ENCODE peak calls at places on chromosome 20, in nine cellular contexts. H, F, S, U, J, N, M, L and B are unnamed samples.

GRCh38 chr20:35708502-35708901 is 9.3 kb downstream of the ROMO1 start:
- DNase-seq in H (no peak), F (no peak), S (no peak), U (no peak), J (no peak), N (no peak), M (no peak), L (no peak), B (no peak)

GRCh38 chr20:43563429-43563828 is 4.6 kb downstream of the SGK2 start:
- DNase-seq in H (no peak), F (no peak), S (no peak), U (no peak), J (no peak), N (no peak), M (no peak), L (no peak), B (no peak)

GRCh38 chr20:42844751-42845150 is 345.0 kb downstream of the PTPRT start:
- DNase-seq in H (no peak), F (no peak), S (no peak), U (no peak), J (no peak), N (no peak), M (no peak), L (no peak), B (no peak)

GRCh38 chr20:34022154-34022842 is 28.6 kb downstream of the RALY start:
- DNase-seq in H (peak), F (no peak), S (no peak), U (no peak), J (no peak), N (no peak), M (no peak), L (no peak), B (no peak)

GRCh38 chr20:43448748-43449535 is 8.8 kb upstream of the SRSF6 start:
- DNase-seq in H (peak), F (peak), S (no peak), U (peak), J (no peak), N (no peak), M (peak), L (no peak), B (peak)

GRCh38 chr20:36717657-36718056 is 28.2 kb downstream of the NDRG3 start:
- DNase-seq in H (no peak), F (no peak), S (no peak), U (no peak), J (no peak), N (no peak), M (no peak), L (no peak), B (no peak)

GRCh38 chr20:24691901-24692351 is 222.5 kb downstream of the SYNDIG1 start:
- DNase-seq in H (no peak), F (peak), S (no peak), U (no peak), J (no peak), N (no peak), M (no peak), L (peak), B (no peak)

GRCh38 chr20:38153401-38153800 is 11.7 kb downstream of the TGM2 start:
- DNase-seq in H (no peak), F (no peak), S (no peak), U (no peak), J (no peak), N (no peak), M (no peak), L (no peak), B (no peak)

GRCh38 chr20:47521059-47521808 is 19.5 kb downstream of the NCOA3 start:
- DNase-seq in H (no peak), F (no peak), S (no peak), U (no peak), J (no peak), N (no peak), M (no peak), L (no peak), B (no peak)

GRCh38 chr20:53940883-53941546 is 129.4 kb downstream of the BCAS1 start:
- DNase-seq in H (peak), F (no peak), S (peak), U (peak), J (no peak), N (no peak), M (peak), L (no peak), B (no peak)

GRCh38 chr20:23086056-23086551 is at the start of gene CD93:
- DNase-seq in H (no peak), F (no peak), S (peak), U (peak), J (peak), N (peak), M (peak), L (peak), B (no peak)

GRCh38 chr20:57654363-57654997 is 34.3 kb upstream of the ZBP1 start:
- DNase-seq in H (peak), F (peak), S (peak), U (peak), J (peak), N (no peak), M (peak), L (peak), B (peak)

GRCh38 chr20:56715309-56715708 is 86.2 kb downstream of the TFAP2C start:
- DNase-seq in H (no peak), F (no peak), S (no peak), U (no peak), J (no peak), N (no peak), M (no peak), L (no peak), B (no peak)

GRCh38 chr20:35561268-35561667 is 19.4 kb downstream of the ERGIC3 start:
- DNase-seq in H (peak), F (no peak), S (no peak), U (peak), J (no peak), N (no peak), M (peak), L (no peak), B (peak)

GRCh38 chr20:48668451-48668946 is 159.3 kb downstream of the PREX1 start:
- DNase-seq in H (no peak), F (no peak), S (peak), U (no peak), J (no peak), N (no peak), M (no peak), L (no peak), B (no peak)

GRCh38 chr20:9087531-9088217 is 18.8 kb downstream of the PLCB4 start:
- DNase-seq in H (no peak), F (no peak), S (no peak), U (no peak), J (no peak), N (no peak), M (no peak), L (no peak), B (no peak)

GRCh38 chr20:61396262-61396848 is 144.3 kb downstream of the CDH4 start:
- DNase-seq in H (no peak), F (no peak), S (no peak), U (no peak), J (peak), N (peak), M (no peak), L (no peak), B (no peak)

GRCh38 chr20:37976862-37977261 is 56.4 kb downstream of the TTI1 start:
- DNase-seq in H (no peak), F (no peak), S (no peak), U (no peak), J (no peak), N (no peak), M (no peak), L (no peak), B (no peak)

GRCh38 chr20:52204136-52204535 is 12.6 kb upstream of the ZFP64 start:
- DNase-seq in H (no peak), F (no peak), S (no peak), U (no peak), J (no peak), N (no peak), M (no peak), L (no peak), B (no peak)

GRCh38 chr20:53580376-53581111 is 13.1 kb downstream of the ZNF217 start:
- DNase-seq in H (no peak), F (peak), S (no peak), U (no peak), J (no peak), N (no peak), M (no peak), L (peak), B (no peak)

GRCh38 chr20:11438412-11438811 is 479.3 kb upstream of the BTBD3 start:
- DNase-seq in H (no peak), F (no peak), S (no peak), U (no peak), J (no peak), N (no peak), M (no peak), L (no peak), B (no peak)

GRCh38 chr20:47353697-47354387 is 2.7 kb downstream of the ZMYND8 start:
- DNase-seq in H (no peak), F (no peak), S (no peak), U (no peak), J (peak), N (no peak), M (no peak), L (no peak), B (no peak)

GRCh38 chr20:1324598-1325172 is 4.3 kb downstream of the SDCBP2 start:
- DNase-seq in H (peak), F (no peak), S (no peak), U (peak), J (no peak), N (no peak), M (peak), L (no peak), B (peak)

GRCh38 chr20:45359069-45359405 is 3.9 kb upstream of the SYS1 start:
- DNase-seq in H (no peak), F (peak), S (no peak), U (no peak), J (peak), N (no peak), M (peak), L (peak), B (no peak)
- H3K27ac ChIP-seq in H (no peak), F (peak), S (peak), U (peak), J (peak), N (peak), M (peak), L (peak), B (no peak)

GRCh38 chr20:5402903-5403531 is 86.3 kb upstream of the PROKR2 start:
- DNase-seq in H (peak), F (no peak), S (no peak), U (peak), J (no peak), N (no peak), M (peak), L (no peak), B (no peak)
- TF ChIP-seq CTCF in H (peak), F (no peak), S (no peak), U (peak), J (peak), N (no peak), M (peak), L (no peak), B (no peak)

DNA sequence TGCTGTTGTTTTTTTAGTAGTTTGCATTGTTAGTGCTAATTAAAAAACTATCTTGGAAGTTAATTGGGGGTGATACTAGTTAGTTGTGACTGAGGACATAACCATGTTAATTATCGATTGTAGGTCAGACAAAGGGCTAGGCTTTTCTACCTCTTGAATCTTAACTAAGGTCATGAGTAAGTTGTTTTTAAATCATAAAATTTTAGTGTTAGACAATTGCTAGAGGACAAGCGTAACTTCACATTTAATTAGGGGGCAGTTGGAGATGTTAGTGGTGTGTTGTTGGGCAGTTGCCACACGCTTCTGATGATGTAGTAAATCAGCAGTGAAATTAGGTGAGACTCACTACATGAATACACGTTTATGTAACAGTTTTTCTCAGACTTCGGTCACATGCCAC is 619.1 kb upstream of the FLRT3 start:
- DNase-seq in H (no peak), F (no peak), S (no peak), U (no peak), J (no peak), N (no peak), M (no peak), L (no peak), B (no peak)
- H3K27ac ChIP-seq in H (peak), F (no peak), S (no peak), U (no peak), J (no peak), N (no peak), M (no peak), L (no peak), B (no peak)

DNA sequence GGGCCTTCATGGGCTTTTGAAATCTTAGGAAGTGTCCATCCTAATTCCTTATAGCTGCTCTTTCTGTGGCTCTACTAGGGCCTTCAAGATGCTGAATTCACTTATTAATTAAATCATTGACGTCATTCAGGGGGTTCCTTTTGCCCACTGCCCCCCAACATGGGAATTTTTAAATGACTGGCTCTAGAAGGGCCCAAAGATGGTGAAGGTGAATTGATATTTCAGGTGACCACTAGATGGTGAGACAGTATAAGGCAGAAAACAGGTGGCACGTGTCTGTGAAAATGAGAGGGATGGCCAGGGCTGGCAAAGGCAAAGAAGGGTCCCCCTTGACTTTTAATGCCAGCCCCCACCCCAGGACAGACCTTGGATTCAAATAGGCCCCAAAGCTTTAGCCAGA is 11.8 kb downstream of the GNAS start:
- DNase-seq in H (no peak), F (no peak), S (no peak), U (no peak), J (no peak), N (no peak), M (no peak), L (no peak), B (no peak)
- TF ChIP-seq CTCF in H (peak), F (no peak), S (no peak), U (peak), J (no peak), N (no peak), M (peak), L (no peak), B (peak)

GRCh38 chr20:44594730-44595129 is 12.4 kb downstream of the PKIG start:
- DNase-seq in H (peak), F (no peak), S (no peak), U (peak), J (no peak), N (no peak), M (peak), L (no peak), B (no peak)

GRCh38 chr20:44590980-44591778 is 8.8 kb downstream of the PKIG start:
- DNase-seq in H (no peak), F (no peak), S (no peak), U (no peak), J (no peak), N (no peak), M (no peak), L (no peak), B (no peak)

GRCh38 chr20:44596010-44596409 is 13.6 kb downstream of the PKIG start:
- DNase-seq in H (peak), F (no peak), S (no peak), U (no peak), J (no peak), N (no peak), M (no peak), L (no peak), B (no peak)

GRCh38 chr20:44592366-44592765 is 10.0 kb downstream of the PKIG start:
- DNase-seq in H (no peak), F (no peak), S (no peak), U (no peak), J (no peak), N (no peak), M (no peak), L (peak), B (no peak)

GRCh38 chr20:44593721-44594120 is 11.3 kb downstream of the PKIG start:
- DNase-seq in H (no peak), F (no peak), S (no peak), U (no peak), J (no peak), N (no peak), M (no peak), L (no peak), B (no peak)
- H3K27ac ChIP-seq in H (no peak), F (peak), S (no peak), U (no peak), J (peak), N (peak), M (no peak), L (peak), B (no peak)

GRCh38 chr20:41413169-41413568 is 46.6 kb upstream of the EMILIN3 start:
- DNase-seq in H (no peak), F (no peak), S (no peak), U (no peak), J (no peak), N (no peak), M (no peak), L (no peak), B (no peak)
- TF ChIP-seq CTCF in H (no peak), F (no peak), S (no peak), U (no peak), J (no peak), N (no peak), M (no peak), L (no peak), B (no peak)

DNA sequence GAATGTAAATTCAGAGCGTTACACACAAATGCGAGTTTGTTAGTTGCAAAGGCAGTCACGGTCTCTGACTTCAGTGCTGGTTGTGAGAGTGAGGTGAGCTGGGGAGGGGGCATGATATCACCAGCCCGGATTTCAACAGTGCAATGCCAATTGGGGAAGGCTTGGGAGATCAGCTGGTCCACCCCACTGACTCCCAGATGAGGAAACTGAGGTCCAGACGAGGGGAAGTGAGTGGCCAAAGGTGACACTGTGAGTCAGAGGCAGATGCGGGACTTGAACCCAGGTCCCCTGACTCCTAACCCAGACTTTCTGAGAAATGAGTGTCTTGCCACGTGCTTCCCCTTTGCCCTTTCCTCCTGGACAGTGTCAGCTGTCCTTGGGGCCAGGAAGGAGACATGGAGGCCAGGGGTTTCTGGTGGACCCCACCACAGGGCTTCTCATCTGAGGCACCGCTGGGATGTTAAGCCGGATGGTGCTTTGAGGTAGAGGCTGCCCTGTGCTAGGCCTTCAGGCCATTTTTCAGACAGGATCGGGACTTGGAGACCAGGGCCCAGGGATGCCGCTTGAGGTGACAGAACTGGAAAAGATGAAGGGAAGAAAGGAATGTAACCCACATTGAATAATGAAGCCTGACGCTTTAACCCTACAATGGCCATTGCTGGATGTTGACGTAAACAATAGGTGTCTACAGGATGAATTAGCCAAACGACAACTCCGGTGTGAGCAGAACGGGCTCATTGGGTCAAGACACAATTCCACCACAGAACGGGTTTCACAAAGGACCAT is 62.3 kb downstream of the CEBPB start:
- DNase-seq in H (no peak), F (no peak), S (no peak), U (no peak), J (peak), N (no peak), M (no peak), L (no peak), B (no peak)
- H3K27ac ChIP-seq in H (no peak), F (no peak), S (no peak), U (no peak), J (no peak), N (peak), M (peak), L (no peak), B (no peak)

DNA sequence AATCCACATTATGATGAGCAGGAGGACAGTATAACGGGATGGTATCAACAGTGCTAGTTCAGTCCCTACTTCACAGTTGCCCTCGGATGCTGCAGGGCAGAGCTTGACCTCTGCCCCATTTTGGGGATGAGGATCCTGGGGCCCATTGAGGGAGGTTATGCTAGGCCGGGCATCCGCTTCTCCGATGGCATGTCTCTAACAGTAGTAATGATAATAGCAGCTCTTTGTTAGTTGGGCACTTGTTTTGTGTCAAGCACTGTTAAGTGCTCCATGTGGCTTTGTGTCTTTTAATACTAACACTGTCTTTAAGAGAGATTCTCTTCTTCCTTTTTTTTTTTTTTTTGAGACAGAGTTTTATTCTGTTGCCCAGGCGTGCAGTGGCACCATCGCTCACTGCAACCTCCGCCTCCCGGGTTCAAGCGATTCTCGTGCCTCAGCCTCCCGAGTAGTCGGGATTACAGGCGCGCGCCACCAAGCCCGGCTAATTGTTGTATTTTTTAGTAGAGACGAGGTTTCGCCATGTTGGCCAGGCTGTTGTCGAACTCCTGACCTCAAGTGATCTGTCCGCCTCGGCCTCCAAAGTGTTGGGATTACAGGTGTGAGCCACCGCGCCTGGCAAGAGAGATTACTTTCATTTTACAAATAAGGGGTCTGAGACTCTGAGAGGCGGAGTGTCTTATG is 1.1 kb downstream of the MAPRE1 start:
- DNase-seq in H (no peak), F (no peak), S (peak), U (no peak), J (no peak), N (peak), M (no peak), L (no peak), B (no peak)
- TF ChIP-seq CTCF in H (no peak), F (no peak), S (no peak), U (no peak), J (no peak), N (no peak), M (no peak), L (no peak), B (no peak)

GRCh38 chr20:25745100-25745499 is 48.4 kb upstream of the ZNF337 start:
- DNase-seq in H (no peak), F (no peak), S (no peak), U (no peak), J (no peak), N (no peak), M (no peak), L (no peak), B (no peak)
- H3K27ac ChIP-seq in H (no peak), F (no peak), S (no peak), U (no peak), J (no peak), N (no peak), M (no peak), L (no peak), B (no peak)